ENCODE peak calls at places on chromosomes 2 and 18, in seven cellular contexts. H is astrocyte of the spinal cord, X is endothelial cell, S is AG09319, M is GM12864, N is cardiac muscle cell, E is nephron progenitor cell. L is an unnamed sample.

GRCh38 chr2:75200140-75200985 is 1.0 kb upstream of the TACR1 start:
- DNase-seq in H (peak), X (peak), S (no peak), M (no peak), N (peak), E (peak), L (peak)

GRCh38 chr2:104597942-104598341 is 256.0 kb upstream of the POU3F3 start:
- DNase-seq in H (no peak), X (no peak), S (no peak), M (no peak), N (no peak), E (no peak), L (no peak)

GRCh38 chr2:175690113-175690716 is 311.9 kb downstream of the LNPK start:
- DNase-seq in H (peak), X (peak), S (peak), M (peak), N (peak), E (peak), L (peak)

GRCh38 chr18:69951182-69951581 is 3.5 kb upstream of the CD226 start:
- DNase-seq in H (peak), X (no peak), S (no peak), M (no peak), N (no peak), E (no peak), L (no peak)

GRCh38 chr2:128196026-128196822 is 105.2 kb downstream of the UGGT1 start:
- DNase-seq in H (peak), X (no peak), S (no peak), M (peak), N (peak), E (no peak), L (peak)

GRCh38 chr2:47528874-47529273 is 125.9 kb downstream of the MSH2 start:
- DNase-seq in H (peak), X (no peak), S (no peak), M (no peak), N (no peak), E (no peak), L (no peak)

GRCh38 chr2:85806358-85807118 is 52.7 kb downstream of the ATOH8 start:
- DNase-seq in H (no peak), X (no peak), S (no peak), M (no peak), N (no peak), E (no peak), L (no peak)

GRCh38 chr2:42928692-42929576 is 136.6 kb upstream of the HAAO start:
- DNase-seq in H (no peak), X (peak), S (no peak), M (no peak), N (peak), E (peak), L (no peak)

GRCh38 chr2:39665811-39666488 is at the start of gene TMEM178A:
- DNase-seq in H (no peak), X (peak), S (no peak), M (no peak), N (peak), E (peak), L (peak)

GRCh38 chr2:25042321-25043240 is 705 bp downstream of the EFR3B start:
- DNase-seq in H (peak), X (peak), S (no peak), M (no peak), N (peak), E (peak), L (peak)

GRCh38 chr2:40751981-40752380 is 300.1 kb upstream of the SLC8A1 start:
- DNase-seq in H (no peak), X (no peak), S (no peak), M (no peak), N (no peak), E (no peak), L (no peak)

DNA sequence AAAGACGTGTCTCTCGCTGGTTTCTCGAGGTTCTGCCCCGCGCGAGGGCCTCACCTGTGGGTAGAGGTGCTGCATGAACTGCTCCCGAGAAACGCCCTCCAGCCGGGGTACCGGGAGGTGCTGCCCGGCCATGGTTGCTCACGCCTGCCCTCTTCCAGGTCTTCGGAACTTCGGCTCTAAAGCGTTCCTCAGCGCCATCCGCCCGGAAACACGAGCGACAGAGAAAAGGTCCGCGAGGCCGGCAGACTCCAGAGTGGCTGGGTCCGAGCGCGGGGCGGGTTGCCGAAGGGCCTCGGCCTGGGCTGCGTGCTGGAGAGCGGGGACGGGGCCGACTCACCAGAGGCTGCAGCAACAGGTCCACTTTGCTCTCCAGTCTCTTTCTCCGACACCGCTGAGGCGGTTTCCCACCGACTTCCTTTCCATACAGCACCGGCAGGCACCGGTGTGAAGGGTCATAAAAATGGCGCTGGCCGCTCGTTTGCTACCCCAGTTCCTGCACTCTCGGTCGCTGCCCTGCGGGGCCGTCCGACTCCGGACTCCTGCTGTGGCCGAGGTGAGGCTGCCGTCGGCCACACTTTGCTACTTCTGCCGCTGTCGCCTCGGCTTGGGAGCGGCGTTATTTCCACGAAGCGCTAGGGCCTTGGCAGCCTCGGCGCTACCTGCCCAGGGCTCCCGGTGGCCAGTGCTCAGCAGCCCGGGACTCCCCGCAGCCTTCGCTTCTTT is at the start of the genes MAIP1 and TYW5:
- DNase-seq in H (peak), X (peak), S (peak), M (peak), N (peak), E (peak), L (peak)
- TF ChIP-seq CTCF in H (peak), X (no peak), S (peak), M (no peak), N (peak), E (no peak), L (no peak)

GRCh38 chr2:178066890-178067669 is 5.5 kb downstream of the PDE11A start:
- DNase-seq in H (no peak), X (no peak), S (no peak), M (no peak), N (no peak), E (no peak), L (no peak)

GRCh38 chr2:178070824-178071223 is 1.8 kb downstream of the PDE11A start:
- DNase-seq in H (no peak), X (no peak), S (no peak), M (no peak), N (no peak), E (no peak), L (no peak)

GRCh38 chr2:178072000-178072382 is 586 bp downstream of the PDE11A start:
- DNase-seq in H (no peak), X (no peak), S (no peak), M (no peak), N (no peak), E (no peak), L (no peak)

GRCh38 chr2:178068823-178069454 is 3.6 kb downstream of the PDE11A start:
- DNase-seq in H (no peak), X (no peak), S (no peak), M (no peak), N (no peak), E (no peak), L (no peak)

DNA sequence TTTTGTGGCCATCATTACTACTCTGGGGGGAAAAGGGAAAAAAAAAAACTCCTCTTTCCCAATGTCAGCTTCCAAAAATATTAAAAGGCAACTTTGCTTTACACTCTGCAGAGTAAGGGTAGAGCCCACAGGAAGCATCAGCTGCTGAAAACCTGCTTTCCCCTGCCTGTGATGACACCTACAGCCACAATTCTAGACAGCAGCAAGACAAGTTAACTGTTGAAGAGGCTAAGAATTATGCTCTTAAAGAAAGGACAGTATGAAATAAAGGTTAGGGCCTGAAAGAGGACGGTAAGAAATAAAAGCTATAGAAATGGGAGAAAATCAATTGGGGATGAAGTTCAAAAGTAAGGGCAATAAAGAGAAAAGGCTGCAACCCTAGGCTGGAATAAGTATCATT is 3.0 kb downstream of the PDE11A start:
- DNase-seq in H (no peak), X (no peak), S (no peak), M (no peak), N (no peak), E (no peak), L (no peak)
- TF ChIP-seq CTCF in H (no peak), X (no peak), S (no peak), M (no peak), N (no peak), E (no peak), L (no peak)

GRCh38 chr2:240344904-240345303 is 90.6 kb upstream of the GPC1 start:
- DNase-seq in H (no peak), X (no peak), S (no peak), M (no peak), N (no peak), E (no peak), L (no peak)
- TF ChIP-seq CTCF in H (no peak), X (no peak), S (no peak), M (no peak), N (no peak), E (no peak), L (no peak)

GRCh38 chr18:74604366-74604765 is 6.7 kb downstream of the ZNF407 start:
- DNase-seq in H (no peak), X (no peak), S (no peak), M (no peak), N (no peak), E (no peak), L (no peak)
- TF ChIP-seq CTCF in H (no peak), X (no peak), S (no peak), M (no peak), N (no peak), E (no peak), L (no peak)

GRCh38 chr2:10467401-10467800 is 19.3 kb upstream of the ODC1 start:
- DNase-seq in H (no peak), X (peak), S (no peak), M (no peak), N (peak), E (no peak), L (no peak)
- TF ChIP-seq CTCF in H (peak), X (no peak), S (no peak), M (no peak), N (no peak), E (no peak), L (no peak)

DNA sequence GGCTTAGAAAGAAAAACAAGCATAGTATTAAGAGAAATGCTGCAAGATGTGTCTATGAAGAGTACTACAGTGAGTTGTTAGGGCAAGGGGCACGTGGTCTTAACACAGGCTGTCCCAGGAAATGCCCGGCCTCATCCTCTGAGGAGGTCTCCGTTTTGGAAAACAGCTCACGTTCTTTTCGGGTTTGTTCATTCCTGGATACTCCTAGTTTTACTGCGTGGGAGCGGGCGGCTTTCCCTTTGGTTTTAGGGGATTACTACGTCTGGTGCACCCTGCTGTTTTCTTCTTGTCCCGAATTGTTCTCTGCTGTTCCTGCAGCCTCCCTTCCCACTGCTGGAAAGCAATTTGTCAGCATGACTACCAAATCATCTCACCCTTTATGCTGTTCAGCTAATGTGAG is 55.5 kb upstream of the RAB6D start:
- DNase-seq in H (no peak), X (no peak), S (no peak), M (no peak), N (no peak), E (no peak), L (no peak)
- TF ChIP-seq CTCF in H (no peak), X (no peak), S (no peak), M (no peak), N (no peak), E (no peak), L (no peak)

GRCh38 chr18:36624451-36625167 is 204.2 kb downstream of the TPGS2 start:
- DNase-seq in H (no peak), X (no peak), S (no peak), M (no peak), N (peak), E (no peak), L (no peak)
- TF ChIP-seq CTCF in H (no peak), X (no peak), S (no peak), M (no peak), N (no peak), E (no peak), L (no peak)

DNA sequence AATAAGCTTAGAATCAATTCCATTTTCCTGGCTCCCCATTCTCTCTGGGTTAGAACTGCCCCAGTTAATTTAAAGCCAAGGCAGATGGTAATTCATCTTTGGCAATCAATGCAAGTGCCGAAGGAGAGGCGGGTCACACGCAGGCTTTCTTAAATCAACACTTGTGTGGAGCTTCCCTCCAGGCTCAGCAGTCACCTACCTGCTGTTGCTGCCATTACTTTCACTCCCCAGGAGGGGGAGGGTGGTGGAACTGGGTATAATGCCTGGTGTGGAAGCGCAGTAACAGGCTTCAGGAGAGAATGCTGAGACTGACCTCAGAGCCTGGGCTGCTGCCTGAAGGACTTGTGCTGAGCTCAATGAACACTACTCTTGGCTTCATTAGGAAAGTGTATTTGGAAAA is 19.2 kb downstream of the TTR start:
- DNase-seq in H (peak), X (peak), S (no peak), M (no peak), N (peak), E (peak), L (no peak)
- TF ChIP-seq CTCF in H (peak), X (peak), S (no peak), M (no peak), N (peak), E (peak), L (no peak)

DNA sequence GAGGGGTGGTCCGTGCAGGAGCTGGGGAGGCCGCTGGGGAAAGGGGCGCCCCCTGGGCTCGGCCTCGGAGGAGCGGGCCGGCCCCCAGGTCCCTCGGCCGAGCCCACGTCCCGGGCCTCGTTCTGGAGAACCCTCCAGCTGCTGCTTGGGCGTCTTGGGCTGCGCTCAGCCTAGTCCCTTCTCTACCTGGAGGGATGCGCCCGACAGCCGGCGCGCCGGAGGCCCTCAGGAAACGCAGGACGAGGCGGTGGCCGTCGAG is 293 bp upstream of the D2HGDH start:
- DNase-seq in H (no peak), X (no peak), S (no peak), M (no peak), N (no peak), E (no peak), L (no peak)
- TF ChIP-seq CTCF in H (no peak), X (no peak), S (no peak), M (peak), N (no peak), E (no peak), L (no peak)

GRCh38 chr18:22983175-22983574 is 50.0 kb downstream of the RBBP8 start:
- DNase-seq in H (peak), X (no peak), S (no peak), M (no peak), N (peak), E (no peak), L (peak)
- TF ChIP-seq CTCF in H (peak), X (peak), S (peak), M (peak), N (peak), E (peak), L (no peak)